ENCODE peak calls at places on chromosomes 1 and 21, in eight cellular contexts. Q is EH; J is stimulated activated CD8-positive, alpha-beta memory T cell treated with anti-CD3 and anti-CD28 coated beads, Interleukin-4, amount 100 ng/mL, for 1 hour; B is activated CD4-positive, alpha-beta T cell treated with anti-CD3 and anti-CD28 coated beads, Interleukin-2, amount 10 ng/mL, durations not matched to agents 7 days and 5 days; U is astrocyte of the spinal cord; I is HS-27A; N is memory B cell; E is CD4-positive, alpha-beta T cell. Y is an unnamed sample.

GRCh38 chr1:224502459-224503160 is 68.0 kb upstream of the WDR26 start:
- DNase-seq in Q (no peak), J (no peak), B (no peak), U (peak), I (no peak), N (no peak), E (no peak), Y (no peak)

GRCh38 chr1:159935719-159936283 is 9.6 kb downstream of the IGSF9 start:
- DNase-seq in Q (peak), J (no peak), B (no peak), U (no peak), I (no peak), N (no peak), E (no peak), Y (no peak)

GRCh38 chr1:43537423-43538142 is 6.9 kb downstream of the PTPRF start:
- DNase-seq in Q (no peak), J (no peak), B (no peak), U (peak), I (no peak), N (no peak), E (no peak), Y (no peak)

GRCh38 chr21:43866659-43867331 is 1.8 kb downstream of the AGPAT3 start:
- DNase-seq in Q (no peak), J (no peak), B (peak), U (no peak), I (no peak), N (no peak), E (peak), Y (no peak)

GRCh38 chr1:3670823-3671251 is 18.5 kb downstream of the TP73 start:
- DNase-seq in Q (no peak), J (no peak), B (no peak), U (no peak), I (no peak), N (no peak), E (no peak), Y (no peak)

GRCh38 chr1:37752583-37753471 is 12.1 kb downstream of the EPHA10 start:
- DNase-seq in Q (peak), J (no peak), B (no peak), U (no peak), I (no peak), N (peak), E (no peak), Y (peak)

GRCh38 chr1:245765241-245766000 is 610.6 kb downstream of the KIF26B start:
- DNase-seq in Q (peak), J (no peak), B (no peak), U (peak), I (peak), N (no peak), E (no peak), Y (no peak)

GRCh38 chr21:32597205-32597604 is 11.9 kb upstream of the TCP10L start:
- DNase-seq in Q (peak), J (no peak), B (no peak), U (peak), I (peak), N (no peak), E (no peak), Y (no peak)

GRCh38 chr1:63557365-63557987 is 34.2 kb downstream of the EFCAB7 start:
- DNase-seq in Q (peak), J (no peak), B (peak), U (peak), I (peak), N (no peak), E (no peak), Y (peak)

GRCh38 chr1:180188679-180189175 is 34.1 kb downstream of the QSOX1 start:
- DNase-seq in Q (no peak), J (no peak), B (no peak), U (no peak), I (no peak), N (no peak), E (no peak), Y (no peak)

GRCh38 chr1:94481473-94481933 is 60.1 kb downstream of the F3 start:
- DNase-seq in Q (peak), J (no peak), B (peak), U (peak), I (peak), N (peak), E (peak), Y (peak)

GRCh38 chr1:73813726-73814125 is 384.2 kb downstream of the LRRIQ3 start:
- DNase-seq in Q (no peak), J (no peak), B (no peak), U (no peak), I (no peak), N (no peak), E (no peak), Y (no peak)

GRCh38 chr1:31376374-31377134 is 3.7 kb upstream of the FABP3 start:
- DNase-seq in Q (peak), J (no peak), B (no peak), U (peak), I (peak), N (no peak), E (no peak), Y (peak)

GRCh38 chr1:61254629-61255323 is 172.4 kb downstream of the NFIA start:
- DNase-seq in Q (peak), J (no peak), B (no peak), U (peak), I (no peak), N (no peak), E (no peak), Y (no peak)

GRCh38 chr1:217275617-217276398 is 355.1 kb downstream of the GPATCH2 start:
- DNase-seq in Q (peak), J (no peak), B (no peak), U (peak), I (no peak), N (no peak), E (no peak), Y (no peak)

GRCh38 chr1:244209955-244210354 is 158.9 kb downstream of the ZBTB18 start:
- DNase-seq in Q (no peak), J (no peak), B (no peak), U (no peak), I (no peak), N (peak), E (no peak), Y (no peak)

GRCh38 chr21:33380483-33380998 is 22.7 kb upstream of the IFNGR2 start:
- DNase-seq in Q (peak), J (no peak), B (peak), U (peak), I (peak), N (peak), E (peak), Y (no peak)

GRCh38 chr1:167297222-167298214 is 76.8 kb downstream of the POU2F1 start:
- DNase-seq in Q (no peak), J (no peak), B (no peak), U (no peak), I (no peak), N (no peak), E (no peak), Y (no peak)

Y was measured in neural crest cell.